ENCODE peak calls at places on chromosomes 4 and X, in six cellular contexts. B is uterus, P is prostate gland, E is suprapubic skin, W is lower leg skin, M is Peyer's patch. K is an unnamed sample.

GRCh38 chr4:152348670-152349069 is 187.2 kb downstream of the FBXW7 start:
- DNase-seq in W (no peak), E (no peak), B (no peak), M (no peak), P (no peak), K (no peak)

GRCh38 chr4:76579596-76580375 is 144.8 kb downstream of the SHROOM3 start:
- DNase-seq in E (no peak), M (peak; percentile 62), W (no peak), P (no peak), B (no peak), K (no peak)

GRCh38 chr4:151960449-151961246 is 199.8 kb upstream of the GATB start:
- DNase-seq in B (no peak), M (no peak), P (no peak), E (no peak), W (peak; percentile 59), K (no peak)

GRCh38 chr4:56742080-56742871 is 61.2 kb upstream of the HOPX start:
- DNase-seq in W (no peak), E (no peak), M (no peak), B (no peak), P (no peak), K (no peak)

GRCh38 chr4:181662383-181662782 is 580.8 kb upstream of the TENM3 start:
- DNase-seq in W (no peak), B (no peak), E (no peak), P (no peak), M (no peak), K (no peak)

GRCh38 chrX:40094041-40094899 is 3.5 kb downstream of the BCOR start:
- DNase-seq in E (no peak), W (peak; percentile 51), P (peak; percentile 46), B (peak; percentile 60), M (peak; percentile 73), K (peak; percentile 51)

GRCh38 chr4:15344041-15344440 is 83.8 kb upstream of the C1QTNF7 start:
- DNase-seq in W (no peak), E (no peak), P (no peak), B (no peak), M (no peak), K (no peak)

GRCh38 chr4:1192091-1192492 is 19.7 kb upstream of the SPON2 start:
- DNase-seq in E (peak; percentile 91), M (peak; percentile 66), W (peak; percentile 89), B (peak; percentile 97), P (peak; percentile 89), K (peak; percentile 94)

GRCh38 chrX:150446151-150446550 is 83.0 kb downstream of the MAMLD1 start:
- DNase-seq in B (no peak), W (no peak), P (no peak), E (no peak), M (no peak), K (no peak)

GRCh38 chrX:121308276-121308805 is 260.9 kb downstream of the GLUD2 start:
- DNase-seq in M (no peak), B (peak; percentile 15), P (no peak), W (peak; percentile 23), E (no peak), K (peak; percentile 0)

GRCh38 chr4:139986108-139986507 is 167.9 kb downstream of the MAML3 start:
- DNase-seq in W (no peak), M (no peak), P (no peak), B (no peak), E (no peak), K (no peak)

GRCh38 chr4:140851032-140851636 is 94.9 kb upstream of the TBC1D9 start:
- DNase-seq in P (peak; percentile 56), M (no peak), B (peak; percentile 57), E (no peak), W (peak; percentile 42), K (peak; percentile 31)

GRCh38 chr4:74886490-74886889 is 46.4 kb upstream of the PARM1 start:
- DNase-seq in P (peak; percentile 29), B (no peak), W (no peak), M (no peak), E (no peak), K (no peak)

GRCh38 chr4:74896595-74896994 is 36.3 kb upstream of the PARM1 start:
- DNase-seq in E (no peak), B (no peak), W (no peak), M (no peak), P (no peak), K (no peak)

DNA sequence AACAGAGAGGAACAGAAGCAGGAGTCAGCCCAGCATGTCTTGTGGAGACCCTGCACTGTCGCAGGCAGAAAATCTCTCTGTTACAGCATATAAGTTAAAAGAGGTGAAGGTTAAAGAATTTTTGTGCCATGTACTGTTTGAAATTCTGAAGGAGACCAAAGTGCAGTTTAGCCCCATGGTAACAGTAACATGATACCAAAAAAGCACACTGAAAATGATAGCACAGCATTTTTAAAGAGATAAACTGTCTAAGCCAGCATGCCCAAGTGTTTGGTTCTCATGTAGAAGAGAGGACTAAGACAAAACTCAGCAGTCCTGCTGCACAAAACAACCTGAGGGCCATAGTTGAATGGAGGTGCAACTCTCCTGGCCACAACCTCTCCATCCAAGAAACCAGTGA is 41.9 kb upstream of the PARM1 start:
- DNase-seq in M (no peak), E (no peak), B (no peak), P (no peak), W (no peak), K (no peak)
- TF ChIP-seq POLR2A in M (no peak), E (no peak), B (no peak), P (no peak), W (no peak), K (no peak)

DNA sequence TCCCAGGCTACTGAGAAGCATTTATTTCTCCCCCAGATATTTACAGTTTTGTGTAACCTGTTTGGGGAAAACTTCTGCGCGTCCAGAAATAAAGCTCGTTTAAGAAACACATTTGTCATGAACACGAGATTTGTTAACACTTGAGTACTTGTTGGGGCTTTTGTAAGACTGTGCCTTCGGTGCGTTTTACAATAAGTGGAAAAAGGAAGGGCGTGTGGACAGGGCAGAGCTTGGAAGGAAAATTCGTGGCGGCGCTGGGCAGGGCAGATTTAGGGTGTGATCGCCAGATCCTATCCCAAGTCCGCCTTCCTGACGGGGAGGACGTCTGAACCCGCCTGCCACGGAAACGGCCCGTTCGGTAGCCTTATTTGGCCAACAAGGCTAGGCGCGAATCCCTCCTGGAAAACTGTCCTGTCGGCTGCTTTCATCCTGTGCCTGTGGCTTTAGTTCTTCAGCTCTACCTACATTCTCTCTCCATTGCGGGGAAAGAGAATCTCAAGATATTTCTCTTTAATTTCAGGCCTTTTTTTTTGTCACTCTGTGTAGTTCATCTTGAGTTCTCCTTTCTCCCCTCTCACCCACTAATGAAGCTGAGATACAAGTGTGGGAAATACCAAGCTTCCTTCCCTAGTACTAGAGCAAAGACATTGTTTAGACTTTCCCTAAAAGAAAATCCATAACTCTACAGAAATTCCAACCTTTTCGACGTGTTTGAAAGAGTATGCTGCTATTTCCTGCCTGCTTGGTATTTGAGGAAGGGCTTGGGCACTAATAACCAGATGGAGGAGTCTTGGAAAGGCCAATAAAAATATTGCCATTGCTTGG is 946 bp downstream of the PDLIM5 start:
- DNase-seq in P (peak; percentile 85), M (peak; percentile 88), B (peak; percentile 91), E (peak; percentile 93), W (peak; percentile 87), K (peak; percentile 59)
- TF ChIP-seq POLR2A in P (peak; percentile 55), M (peak; percentile 43), B (peak; percentile 62), E (peak; percentile 57), W (no peak), K (no peak)

DNA sequence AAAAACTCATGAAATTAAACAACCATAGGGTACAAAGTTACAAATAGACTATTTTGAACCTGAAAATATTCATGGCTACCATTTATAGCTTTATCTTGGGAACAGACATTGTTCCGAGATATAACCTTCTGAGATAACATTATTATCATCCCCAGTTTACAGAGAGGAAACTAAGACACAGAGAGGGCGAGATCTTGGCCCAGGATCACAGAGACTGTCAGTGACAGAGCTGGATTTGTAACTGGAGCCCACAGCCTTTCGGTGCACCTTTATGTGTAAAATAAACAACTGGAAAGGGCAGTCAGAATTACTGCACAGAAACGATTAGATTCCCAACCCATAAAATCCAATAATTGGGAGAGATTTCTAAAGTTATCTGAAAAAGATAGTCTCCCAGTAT is 28.4 kb downstream of the KLF3 start:
- DNase-seq in M (no peak), P (no peak), W (no peak), B (no peak), E (no peak), K (no peak)
- TF ChIP-seq POLR2A in M (no peak), P (no peak), W (no peak), B (no peak), E (no peak), K (no peak)

GRCh38 chrX:77398341-77398740 is 48.8 kb upstream of the FGF16 start:
- DNase-seq in W (no peak), E (no peak), P (no peak), B (no peak), M (no peak), K (no peak)
- TF ChIP-seq POLR2A in W (no peak), E (no peak), P (no peak), B (no peak), M (no peak), K (no peak)

GRCh38 chrX:10157032-10157341 is 212 bp downstream of the CLCN4 start:
- DNase-seq in W (no peak), M (no peak), E (no peak), P (no peak), B (no peak), K (no peak)
- TF ChIP-seq POLR2A in W (no peak), M (no peak), E (no peak), P (no peak), B (no peak), K (peak; percentile 20)

GRCh38 chr4:185774815-185775684 is 36.9 kb downstream of the SORBS2 start:
- DNase-seq in P (no peak), E (no peak), W (no peak), B (no peak), M (no peak), K (peak; percentile 78)
- TF ChIP-seq POLR2A in P (no peak), E (no peak), W (no peak), B (no peak), M (no peak), K (no peak)